ENCODE peak calls at places on chromosome 7, in four cellular contexts. O, Y, U and M are unnamed samples.

GRCh38 chr7:66142996-66143395 is 28.3 kb downstream of the CRCP start:
- ATAC-seq in O (no peak), Y (peak; percentile 71), U (peak; percentile 64), M (no peak)

GRCh38 chr7:39407139-39407538 is 159.1 kb upstream of the YAE1 start:
- ATAC-seq in O (no peak), Y (no peak), U (no peak), M (no peak)

GRCh38 chr7:148611692-148612091 is 21.1 kb downstream of the C7orf33 start:
- ATAC-seq in O (no peak), Y (peak; percentile 24), U (no peak), M (no peak)

GRCh38 chr7:70884809-70885208 is 247.1 kb upstream of the GALNT17 start:
- ATAC-seq in O (no peak), Y (no peak), U (no peak), M (no peak)

GRCh38 chr7:26090927-26091519 is 61.0 kb upstream of the NFE2L3 start:
- ATAC-seq in O (peak; percentile 51), Y (no peak), U (peak; percentile 93), M (no peak)

GRCh38 chr7:43363429-43363894 is 219.4 kb upstream of the STK17A start:
- ATAC-seq in O (no peak), Y (no peak), U (no peak), M (no peak)

GRCh38 chr7:28661826-28662225 is 249.5 kb downstream of the CREB5 start:
- ATAC-seq in O (no peak), Y (no peak), U (no peak), M (no peak)

GRCh38 chr7:45918556-45918955 is 2.5 kb downstream of the IGFBP3 start:
- ATAC-seq in O (no peak), Y (no peak), U (no peak), M (no peak)

GRCh38 chr7:33762153-33762902 is 143.0 kb upstream of the BMPER start:
- ATAC-seq in O (no peak), Y (no peak), U (no peak), M (no peak)

GRCh38 chr7:33760146-33760545 is 145.2 kb upstream of the BMPER start:
- ATAC-seq in O (no peak), Y (no peak), U (no peak), M (no peak)

GRCh38 chr7:33762903-33763295 is 142.4 kb upstream of the BMPER start:
- ATAC-seq in O (no peak), Y (no peak), U (no peak), M (no peak)

GRCh38 chr7:33761440-33762080 is 143.8 kb upstream of the BMPER start:
- ATAC-seq in O (peak; percentile 24), Y (no peak), U (no peak), M (no peak)

GRCh38 chr7:33760834-33761233 is 144.5 kb upstream of the BMPER start:
- ATAC-seq in O (no peak), Y (no peak), U (no peak), M (no peak)
- TF ChIP-seq CTCF in O (no peak), Y (no peak), U (no peak), M (no peak)

GRCh38 chr7:151346180-151346769 is 4.7 kb downstream of the NUB1 start:
- ATAC-seq in O (no peak), Y (no peak), U (no peak), M (no peak)

GRCh38 chr7:151347200-151347599 is 5.6 kb downstream of the NUB1 start:
- ATAC-seq in O (no peak), Y (no peak), U (no peak), M (no peak)

GRCh38 chr7:151343516-151343915 is 1.9 kb downstream of the NUB1 start:
- ATAC-seq in O (no peak), Y (no peak), U (no peak), M (no peak)

GRCh38 chr7:151342811-151343210 is 1.2 kb downstream of the NUB1 start:
- ATAC-seq in O (no peak), Y (no peak), U (no peak), M (no peak)

GRCh38 chr7:151345576-151345975 is 4.0 kb downstream of the NUB1 start:
- ATAC-seq in O (no peak), Y (no peak), U (no peak), M (no peak)
- H3K27ac ChIP-seq in O (no peak overlapping the region), Y (no peak overlapping the region), U (no peak overlapping the region), M (no peak overlapping the region)

DNA sequence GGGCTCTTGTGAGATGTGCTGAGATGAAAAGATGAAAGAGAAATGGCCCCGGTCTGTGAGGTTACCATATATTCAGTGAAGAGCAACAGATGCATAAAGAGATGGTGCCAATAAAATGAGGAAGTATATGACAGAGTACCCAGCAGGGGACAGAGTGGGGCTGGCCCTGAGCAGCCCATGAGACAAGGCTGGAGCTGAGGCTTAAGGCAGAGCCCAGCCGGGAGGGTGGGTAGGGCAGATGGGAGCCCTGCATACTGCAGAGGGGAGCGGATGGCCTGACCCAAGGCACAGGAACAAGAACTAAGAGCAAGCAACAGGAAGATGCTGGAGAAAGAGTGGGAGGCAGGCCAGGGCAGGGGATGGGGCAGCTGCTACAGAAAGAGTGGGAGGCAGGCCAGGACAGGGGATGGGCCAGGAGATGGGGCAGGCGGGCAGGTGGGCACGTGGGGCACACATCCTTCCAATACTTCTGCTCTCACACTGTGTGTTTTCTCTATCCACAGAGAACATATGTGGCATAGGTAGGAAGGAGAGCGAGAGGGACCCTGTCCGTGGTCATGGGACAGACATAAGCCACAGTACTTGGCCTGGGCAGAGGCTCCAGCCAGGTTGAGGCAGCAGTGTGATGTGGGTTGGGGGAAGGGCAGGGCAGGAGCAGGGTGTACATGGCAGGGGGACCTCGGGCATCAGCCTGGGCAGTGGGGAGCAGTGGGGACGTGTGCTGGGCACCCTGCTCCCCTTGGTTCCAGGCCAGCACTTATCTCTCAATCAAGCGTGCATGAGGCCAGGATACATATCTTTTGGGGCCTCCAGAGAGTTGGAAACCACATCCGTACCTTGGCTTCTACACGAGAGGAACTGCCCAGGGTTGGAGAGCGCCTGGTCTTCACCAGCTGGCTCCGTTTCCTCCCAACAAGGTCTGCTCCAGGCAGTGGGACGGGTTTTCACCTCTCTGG is 91.6 kb upstream of the IKZF1 start:
- ATAC-seq in O (no peak), Y (no peak), U (peak; percentile 59), M (peak; percentile 21)
- TF ChIP-seq CTCF in O (no peak), Y (no peak), U (no peak), M (no peak)

GRCh38 chr7:94834359-94834758 is 73.0 kb upstream of the PPP1R9A start:
- ATAC-seq in O (no peak), Y (no peak), U (no peak), M (no peak)

GRCh38 chr7:94843553-94843952 is 63.8 kb upstream of the PPP1R9A start:
- ATAC-seq in O (no peak), Y (no peak), U (no peak), M (no peak)

GRCh38 chr7:94838717-94839116 is 68.7 kb upstream of the PPP1R9A start:
- ATAC-seq in O (no peak), Y (no peak), U (no peak), M (no peak)
- H3K27ac ChIP-seq in O (no peak overlapping the region), Y (no peak overlapping the region), U (no peak overlapping the region), M (no peak overlapping the region)

GRCh38 chr7:64098-64521 is 128.3 kb upstream of the FAM20C start:
- ATAC-seq in O (peak; percentile 78), Y (peak; percentile 39), U (peak; percentile 71), M (peak; percentile 62)
- TF ChIP-seq CTCF in O (no peak), Y (peak; percentile 70), U (peak; percentile 29), M (peak; percentile 74)

DNA sequence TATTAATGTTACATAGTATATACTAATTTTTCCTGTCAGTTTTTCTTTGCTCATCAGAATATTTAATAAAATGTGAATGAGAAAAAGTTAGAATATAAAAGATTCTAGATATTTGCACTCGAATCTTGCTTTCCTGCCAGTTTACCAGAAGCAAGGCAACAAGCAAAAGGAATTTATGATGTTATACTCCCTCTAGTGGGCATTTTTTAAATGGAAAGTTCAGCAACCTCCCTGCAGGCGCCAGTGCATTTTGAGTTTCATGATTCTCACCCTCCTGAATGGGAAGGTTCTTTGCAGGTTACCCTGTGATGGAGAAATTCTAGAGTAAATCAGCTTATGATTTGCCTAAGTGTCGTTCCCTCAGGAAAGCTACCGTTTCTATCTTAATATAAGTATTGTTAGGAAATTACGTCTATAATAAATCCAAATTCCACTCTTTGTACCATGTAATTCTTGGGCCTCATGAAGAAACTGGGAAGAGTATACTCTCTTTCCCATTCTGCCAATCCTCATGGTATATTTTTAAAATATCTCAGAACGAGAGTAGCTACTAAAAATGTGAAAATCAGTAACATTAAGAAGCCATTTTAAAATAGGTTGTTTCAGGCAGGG is 350.0 kb downstream of the CRPPA start:
- ATAC-seq in O (peak; percentile 67), Y (peak; percentile 79), U (peak; percentile 70), M (no peak)
- H3K27ac ChIP-seq in O (peak overlapping the region; percentile 7), Y (no peak overlapping the region), U (no peak overlapping the region), M (no peak overlapping the region)